ENCODE peak calls at places on chromosomes 12 and 14, in eight cellular contexts. One of them, this sample, is unnamed.
A peak's percentile ranks its signal among the peaks of the same experiment; 100 is the strongest.

GRCh38 chr12:52079576-52080402 is at the start of gene SMIM41:
- DNase-seq in OCI-LY7: no peak
- DNase-seq in GM23338: peak; percentile 75
- DNase-seq in MM.1S: no peak
- DNase-seq in HCT116: no peak
- DNase-seq in PC-3: no peak
- DNase-seq in SK-N-SH: no peak
- DNase-seq in hepatocyte: no peak
- DNase-seq in this sample: no peak

GRCh38 chr12:102118874-102119273 is 1.0 kb downstream of the NUP37 start:
- DNase-seq in OCI-LY7: no peak
- DNase-seq in MM.1S: no peak
- DNase-seq in PC-3: no peak
- DNase-seq in GM23338: no peak
- DNase-seq in hepatocyte: no peak
- DNase-seq in SK-N-SH: no peak
- DNase-seq in HCT116: no peak
- DNase-seq in this sample: peak; percentile 37

GRCh38 chr12:117417004-117417403 is 55.6 kb upstream of the NOS1 start:
- DNase-seq in SK-N-SH: no peak
- DNase-seq in HCT116: no peak
- DNase-seq in PC-3: no peak
- DNase-seq in hepatocyte: no peak
- DNase-seq in MM.1S: no peak
- DNase-seq in OCI-LY7: no peak
- DNase-seq in GM23338: no peak
- DNase-seq in this sample: no peak

GRCh38 chr14:77031680-77032482 is 3.4 kb upstream of the IRF2BPL start:
- DNase-seq in MM.1S: no peak
- DNase-seq in PC-3: peak; percentile 67
- DNase-seq in SK-N-SH: no peak
- DNase-seq in GM23338: no peak
- DNase-seq in hepatocyte: peak; percentile 64
- DNase-seq in OCI-LY7: no peak
- DNase-seq in HCT116: no peak
- DNase-seq in this sample: peak; percentile 91

GRCh38 chr14:22448905-22449611 is 140.0 kb downstream of the DAD1 start:
- DNase-seq in PC-3: peak; percentile 50
- DNase-seq in hepatocyte: no peak
- DNase-seq in SK-N-SH: no peak
- DNase-seq in OCI-LY7: peak; percentile 73
- DNase-seq in HCT116: no peak
- DNase-seq in MM.1S: no peak
- DNase-seq in GM23338: no peak
- DNase-seq in this sample: peak; percentile 49

GRCh38 chr12:74581439-74581838 is 43.8 kb downstream of the ATXN7L3B start:
- DNase-seq in hepatocyte: no peak
- DNase-seq in GM23338: peak; percentile 27
- DNase-seq in MM.1S: no peak
- DNase-seq in PC-3: no peak
- DNase-seq in SK-N-SH: no peak
- DNase-seq in OCI-LY7: no peak
- DNase-seq in HCT116: no peak
- DNase-seq in this sample: no peak

GRCh38 chr12:75260316-75260715 is 50.7 kb upstream of the KCNC2 start:
- DNase-seq in HCT116: no peak
- DNase-seq in hepatocyte: no peak
- DNase-seq in GM23338: no peak
- DNase-seq in MM.1S: peak; percentile 65
- DNase-seq in PC-3: peak; percentile 55
- DNase-seq in SK-N-SH: no peak
- DNase-seq in OCI-LY7: no peak
- DNase-seq in this sample: no peak

GRCh38 chr14:73712540-73713141 is 1.5 kb downstream of the PNMA1 start:
- DNase-seq in OCI-LY7: peak; percentile 51
- DNase-seq in MM.1S: no peak
- DNase-seq in PC-3: peak; percentile 33
- DNase-seq in hepatocyte: peak; percentile 37
- DNase-seq in GM23338: peak; percentile 61
- DNase-seq in SK-N-SH: peak; percentile 65
- DNase-seq in HCT116: no peak
- DNase-seq in this sample: peak; percentile 51

GRCh38 chr12:8781326-8781725 is 41.1 kb upstream of the A2ML1 start:
- DNase-seq in OCI-LY7: no peak
- DNase-seq in hepatocyte: no peak
- DNase-seq in SK-N-SH: peak; percentile 50
- DNase-seq in MM.1S: no peak
- DNase-seq in GM23338: no peak
- DNase-seq in HCT116: no peak
- DNase-seq in PC-3: no peak
- DNase-seq in this sample: no peak

GRCh38 chr12:76446090-76446489 is 97.9 kb upstream of the BBS10 start:
- DNase-seq in GM23338: no peak
- DNase-seq in MM.1S: no peak
- DNase-seq in HCT116: no peak
- DNase-seq in OCI-LY7: no peak
- DNase-seq in PC-3: no peak
- DNase-seq in SK-N-SH: no peak
- DNase-seq in hepatocyte: no peak
- DNase-seq in this sample: no peak

GRCh38 chr14:105495990-105496830 is 5.2 kb downstream of the TEDC1 start:
- DNase-seq in MM.1S: no peak
- DNase-seq in SK-N-SH: no peak
- DNase-seq in PC-3: no peak
- DNase-seq in HCT116: no peak
- DNase-seq in hepatocyte: no peak
- DNase-seq in GM23338: no peak
- DNase-seq in OCI-LY7: no peak
- DNase-seq in this sample: no peak

GRCh38 chr14:53190938-53191337 is 37.8 kb upstream of the DDHD1 start:
- DNase-seq in HCT116: no peak
- DNase-seq in GM23338: no peak
- DNase-seq in SK-N-SH: no peak
- DNase-seq in PC-3: peak; percentile 39
- DNase-seq in hepatocyte: no peak
- DNase-seq in MM.1S: no peak
- DNase-seq in OCI-LY7: no peak
- DNase-seq in this sample: peak; percentile 28

GRCh38 chr14:63478024-63478423 is 65.2 kb downstream of the PPP2R5E start:
- DNase-seq in MM.1S: peak; percentile 81
- DNase-seq in SK-N-SH: no peak
- DNase-seq in GM23338: no peak
- DNase-seq in PC-3: no peak
- DNase-seq in OCI-LY7: peak; percentile 61
- DNase-seq in HCT116: no peak
- DNase-seq in hepatocyte: no peak
- DNase-seq in this sample: no peak

GRCh38 chr14:56118611-56119181 is 485 bp downstream of the PELI2 start:
- DNase-seq in PC-3: no peak
- DNase-seq in MM.1S: no peak
- DNase-seq in hepatocyte: peak; percentile 44
- DNase-seq in SK-N-SH: peak; percentile 31
- DNase-seq in GM23338: peak; percentile 42
- DNase-seq in OCI-LY7: peak; percentile 14
- DNase-seq in HCT116: no peak
- DNase-seq in this sample: peak; percentile 75
- H3K9me2 ChIP-seq in PC-3: no peaks in the 10 kb centered on the region
- H3K9me2 ChIP-seq in MM.1S: no peaks in the 10 kb centered on the region
- H3K9me2 ChIP-seq in hepatocyte: no peaks in the 10 kb centered on the region
- H3K9me2 ChIP-seq in SK-N-SH: no peaks in the 10 kb centered on the region
- H3K9me2 ChIP-seq in GM23338: no peaks in the 10 kb centered on the region
- H3K9me2 ChIP-seq in OCI-LY7: no peaks in the 10 kb centered on the region
- H3K9me2 ChIP-seq in HCT116: no peaks in the 10 kb centered on the region
- H3K9me2 ChIP-seq in this sample: no peaks in the 10 kb centered on the region

DNA sequence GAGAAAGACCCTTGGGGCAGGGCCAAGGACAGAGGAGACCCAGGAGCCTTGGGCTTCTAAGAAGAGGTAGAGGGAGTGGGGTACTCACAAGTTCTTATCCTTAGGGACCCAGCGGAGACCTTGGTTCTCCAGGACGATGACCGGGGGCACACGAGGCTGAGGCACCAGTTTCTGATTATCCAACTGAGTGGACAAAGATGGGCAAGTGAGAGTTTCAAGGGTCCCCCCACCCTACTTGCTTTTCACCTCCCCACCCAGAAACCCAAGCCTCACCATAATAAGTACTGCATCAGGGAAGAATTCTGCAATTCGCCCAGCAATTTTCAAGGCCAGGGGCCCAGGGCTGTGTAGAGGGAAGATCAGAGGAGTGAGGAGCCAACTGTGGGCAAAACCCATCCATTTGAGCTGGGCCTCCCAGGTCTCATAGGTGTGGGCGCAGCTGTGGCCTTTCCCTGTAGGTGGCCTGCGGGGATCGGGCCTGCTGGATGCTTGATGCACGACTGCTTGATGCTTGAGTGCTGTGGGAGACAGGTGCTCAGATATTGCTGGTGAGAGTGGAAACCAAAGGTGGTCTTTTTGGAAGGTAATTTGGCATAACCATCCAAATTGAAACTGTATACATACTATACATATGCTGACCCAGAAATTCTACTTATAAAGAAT is 2.0 kb downstream of the EMC9 start:
- DNase-seq in MM.1S: no peak
- DNase-seq in hepatocyte: no peak
- DNase-seq in OCI-LY7: no peak
- DNase-seq in GM23338: peak; percentile 38
- DNase-seq in PC-3: peak; percentile 35
- DNase-seq in HCT116: no peak
- DNase-seq in SK-N-SH: no peak
- DNase-seq in this sample: no peak
- H3K4me1 ChIP-seq in MM.1S: peaks cover 11% of the 10 kb centered on the region
- H3K4me1 ChIP-seq in hepatocyte: peaks cover 7% of the 10 kb centered on the region
- H3K4me1 ChIP-seq in OCI-LY7: peaks cover 42% of the 10 kb centered on the region
- H3K4me1 ChIP-seq in GM23338: peaks cover 25% of the 10 kb centered on the region
- H3K4me1 ChIP-seq in PC-3: peaks cover 26% of the 10 kb centered on the region
- H3K4me1 ChIP-seq in HCT116: peaks cover 48% of the 10 kb centered on the region
- H3K4me1 ChIP-seq in SK-N-SH: peaks cover 6% of the 10 kb centered on the region
- H3K4me1 ChIP-seq in this sample: peaks cover 31% of the 10 kb centered on the region

DNA sequence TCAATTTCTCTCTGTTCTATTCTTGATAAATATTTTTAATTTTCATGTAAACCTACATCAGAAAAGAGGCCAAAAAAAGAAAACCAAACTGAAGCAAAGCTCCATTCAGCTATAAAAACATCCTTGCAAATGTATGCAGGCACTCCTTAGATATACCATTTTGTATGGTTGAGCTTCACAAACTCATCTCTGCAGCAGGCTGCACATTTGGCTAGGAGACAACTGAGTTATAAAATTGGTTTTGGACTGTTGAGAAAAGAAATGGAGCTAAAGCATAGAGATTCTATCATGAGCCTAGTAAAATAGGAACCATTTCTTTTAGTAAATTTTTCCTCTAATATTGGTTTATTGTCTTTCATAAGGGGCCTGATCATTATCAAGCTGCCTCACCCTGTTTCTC is 156.4 kb downstream of the SYT1 start:
- DNase-seq in SK-N-SH: no peak
- DNase-seq in hepatocyte: no peak
- DNase-seq in OCI-LY7: no peak
- DNase-seq in HCT116: no peak
- DNase-seq in PC-3: no peak
- DNase-seq in MM.1S: no peak
- DNase-seq in GM23338: no peak
- DNase-seq in this sample: no peak
- H3K9me2 ChIP-seq in SK-N-SH: no peaks in the 10 kb centered on the region
- H3K9me2 ChIP-seq in hepatocyte: no peaks in the 10 kb centered on the region
- H3K9me2 ChIP-seq in OCI-LY7: no peaks in the 10 kb centered on the region
- H3K9me2 ChIP-seq in HCT116: no peaks in the 10 kb centered on the region
- H3K9me2 ChIP-seq in PC-3: no peaks in the 10 kb centered on the region
- H3K9me2 ChIP-seq in MM.1S: no peaks in the 10 kb centered on the region
- H3K9me2 ChIP-seq in GM23338: no peaks in the 10 kb centered on the region
- H3K9me2 ChIP-seq in this sample: no peaks in the 10 kb centered on the region

DNA sequence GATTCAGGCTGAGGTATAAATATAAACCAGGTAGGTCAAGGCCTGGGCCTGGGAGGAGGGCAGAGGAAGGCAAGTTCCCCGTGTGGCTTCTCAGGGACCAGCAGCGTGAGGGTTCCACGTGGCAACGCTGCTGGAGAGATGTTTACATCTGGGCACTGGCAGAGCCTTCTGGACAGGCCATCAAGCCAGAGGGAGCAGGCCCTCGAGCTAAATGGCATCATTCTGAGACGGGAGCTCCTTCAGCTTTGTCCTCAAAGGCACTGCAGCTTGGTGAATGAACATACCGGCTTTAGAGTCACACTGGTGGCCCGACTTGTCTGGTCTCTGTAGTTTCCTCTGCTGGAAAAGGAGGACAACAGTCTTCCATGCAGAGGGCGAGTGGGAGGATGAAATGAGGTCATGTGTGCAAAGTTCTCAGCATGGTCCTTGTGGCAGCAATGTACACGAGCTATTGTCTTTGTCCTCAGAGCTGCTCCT is 231.3 kb downstream of the ZFP36L1 start:
- DNase-seq in OCI-LY7: no peak
- DNase-seq in GM23338: no peak
- DNase-seq in HCT116: no peak
- DNase-seq in hepatocyte: no peak
- DNase-seq in PC-3: no peak
- DNase-seq in MM.1S: no peak
- DNase-seq in SK-N-SH: no peak
- DNase-seq in this sample: peak; percentile 34
- H3K4me1 ChIP-seq in OCI-LY7: peaks cover 9% of the 10 kb centered on the region
- H3K4me1 ChIP-seq in GM23338: peaks cover 10% of the 10 kb centered on the region
- H3K4me1 ChIP-seq in HCT116: peaks cover 58% of the 10 kb centered on the region
- H3K4me1 ChIP-seq in hepatocyte: peaks cover 43% of the 10 kb centered on the region
- H3K4me1 ChIP-seq in PC-3: peaks cover 33% of the 10 kb centered on the region
- H3K4me1 ChIP-seq in MM.1S: no peaks in the 10 kb centered on the region
- H3K4me1 ChIP-seq in SK-N-SH: no peaks in the 10 kb centered on the region
- H3K4me1 ChIP-seq in this sample: peaks cover 10% of the 10 kb centered on the region

GRCh38 chr12:111313833-111314259 is 55.0 kb downstream of the PHETA1 start:
- DNase-seq in SK-N-SH: peak; percentile 93
- DNase-seq in PC-3: peak; percentile 87
- DNase-seq in HCT116: peak; percentile 63
- DNase-seq in OCI-LY7: peak; percentile 63
- DNase-seq in GM23338: peak; percentile 93
- DNase-seq in MM.1S: peak; percentile 20
- DNase-seq in hepatocyte: peak; percentile 81
- DNase-seq in this sample: peak; percentile 69
- H3K9me2 ChIP-seq in SK-N-SH: no peaks in the 10 kb centered on the region
- H3K9me2 ChIP-seq in PC-3: no peaks in the 10 kb centered on the region
- H3K9me2 ChIP-seq in HCT116: no peaks in the 10 kb centered on the region
- H3K9me2 ChIP-seq in OCI-LY7: no peaks in the 10 kb centered on the region
- H3K9me2 ChIP-seq in GM23338: no peaks in the 10 kb centered on the region
- H3K9me2 ChIP-seq in MM.1S: no peaks in the 10 kb centered on the region
- H3K9me2 ChIP-seq in hepatocyte: no peaks in the 10 kb centered on the region
- H3K9me2 ChIP-seq in this sample: no peaks in the 10 kb centered on the region

GRCh38 chr14:103805708-103806107 is 41.7 kb downstream of the PPP1R13B start:
- DNase-seq in MM.1S: no peak
- DNase-seq in hepatocyte: no peak
- DNase-seq in HCT116: no peak
- DNase-seq in OCI-LY7: no peak
- DNase-seq in PC-3: no peak
- DNase-seq in GM23338: no peak
- DNase-seq in SK-N-SH: no peak
- DNase-seq in this sample: no peak
- H3K4me1 ChIP-seq in MM.1S: no peaks in the 10 kb centered on the region
- H3K4me1 ChIP-seq in hepatocyte: no peaks in the 10 kb centered on the region
- H3K4me1 ChIP-seq in HCT116: no peaks in the 10 kb centered on the region
- H3K4me1 ChIP-seq in OCI-LY7: peaks cover 6% of the 10 kb centered on the region
- H3K4me1 ChIP-seq in PC-3: peaks cover 14% of the 10 kb centered on the region
- H3K4me1 ChIP-seq in GM23338: peaks cover 8% of the 10 kb centered on the region
- H3K4me1 ChIP-seq in SK-N-SH: peaks cover 4% of the 10 kb centered on the region
- H3K4me1 ChIP-seq in this sample: peaks cover 18% of the 10 kb centered on the region

This sample was measured in GM23248.